ENCODE peak calls at places on chromosomes 6 and 20, in seven cellular contexts. K, L, H, Q, T, G and R are unnamed samples.

GRCh38 chr6:110326609-110327008 is 31.5 kb downstream of the METTL24 start:
- DNase-seq in K (no peak), L (no peak), H (no peak), Q (no peak), T (no peak), G (no peak), R (peak; percentile 40)

GRCh38 chr6:33344771-33345697 is 27.5 kb upstream of the ZBTB22 start:
- DNase-seq in K (peak; percentile 37), L (peak; percentile 73), H (no peak), Q (peak; percentile 95), T (no peak), G (no peak), R (peak; percentile 63)

GRCh38 chr20:45910670-45911485 is 1.1 kb downstream of the PLTP start:
- DNase-seq in K (peak; percentile 85), L (peak; percentile 66), H (peak; percentile 82), Q (peak; percentile 99), T (peak; percentile 87), G (peak; percentile 100), R (peak; percentile 100)

GRCh38 chr6:69848552-69848951 is 17.8 kb upstream of the COL19A1 start:
- DNase-seq in K (no peak), L (no peak), H (no peak), Q (no peak), T (no peak), G (no peak), R (no peak)

GRCh38 chr6:117960906-117961700 is 54.0 kb downstream of the SLC35F1 start:
- DNase-seq in K (no peak), L (no peak), H (no peak), Q (peak; percentile 53), T (no peak), G (no peak), R (no peak)

GRCh38 chr6:117397536-117398227 is 28.1 kb downstream of the ROS1 start:
- DNase-seq in K (no peak), L (no peak), H (no peak), Q (peak; percentile 9), T (no peak), G (no peak), R (no peak)

GRCh38 chr6:84643778-84644177 is 120.6 kb downstream of the TBX18 start:
- DNase-seq in K (no peak), L (no peak), H (no peak), Q (no peak), T (no peak), G (no peak), R (no peak)

GRCh38 chr6:26198626-26199056 is 111.4 kb downstream of the HFE start:
- DNase-seq in K (no peak), L (no peak), H (no peak), Q (no peak), T (no peak), G (no peak), R (no peak)

GRCh38 chr20:32779500-32780215 is 17.5 kb downstream of the DNMT3B start:
- DNase-seq in K (no peak), L (peak; percentile 16), H (no peak), Q (no peak), T (no peak), G (no peak), R (peak; percentile 74)

GRCh38 chr20:51647674-51648570 is 105.4 kb upstream of the NFATC2 start:
- DNase-seq in K (no peak), L (no peak), H (no peak), Q (no peak), T (no peak), G (no peak), R (no peak)

GRCh38 chr6:12288211-12288618 is 1.9 kb upstream of the EDN1 start:
- DNase-seq in K (no peak), L (no peak), H (no peak), Q (no peak), T (no peak), G (no peak), R (no peak)

GRCh38 chr6:130885392-130886192 is 58.4 kb downstream of the SMLR1 start:
- DNase-seq in K (peak; percentile 72), L (peak; percentile 61), H (peak; percentile 24), Q (peak; percentile 88), T (peak; percentile 53), G (peak; percentile 69), R (peak; percentile 57)